ENCODE peak calls at places on chromosomes 4 and X, in nine cellular contexts. I, W, Q, S, G, U, Y, N and E are unnamed samples.

GRCh38 chr4:2290974-2291704 is 29.2 kb upstream of the MXD4 start:
- DNase-seq in I (no peak), W (peak), Q (no peak), S (no peak), G (peak), U (peak), Y (no peak), N (no peak), E (peak)

GRCh38 chr4:122633211-122633610 is 12.3 kb upstream of the IL21 start:
- DNase-seq in I (peak), W (no peak), Q (no peak), S (no peak), G (no peak), U (no peak), Y (no peak), N (peak), E (no peak)

GRCh38 chr4:52192697-52193096 is 141.6 kb downstream of the SPATA18 start:
- DNase-seq in I (peak), W (no peak), Q (no peak), S (no peak), G (no peak), U (no peak), Y (no peak), N (no peak), E (no peak)

GRCh38 chr4:7023486-7023885 is 19.7 kb upstream of the TADA2B start:
- DNase-seq in I (no peak), W (no peak), Q (no peak), S (no peak), G (no peak), U (no peak), Y (no peak), N (no peak), E (peak)

GRCh38 chr4:91028223-91028622 is 901.0 kb downstream of the CCSER1 start:
- DNase-seq in I (no peak), W (no peak), Q (no peak), S (no peak), G (no peak), U (no peak), Y (no peak), N (no peak), E (no peak)

GRCh38 chr4:88975925-88976511 is 81.0 kb downstream of the FAM13A start:
- DNase-seq in I (peak), W (no peak), Q (no peak), S (no peak), G (no peak), U (no peak), Y (no peak), N (no peak), E (no peak)

GRCh38 chr4:85829276-85830051 is 354.5 kb downstream of the ARHGAP24 start:
- DNase-seq in I (peak), W (no peak), Q (no peak), S (no peak), G (no peak), U (no peak), Y (no peak), N (peak), E (no peak)

GRCh38 chrX:3271485-3272186 is 74.8 kb downstream of the MXRA5 start:
- DNase-seq in I (peak), W (no peak), Q (no peak), S (no peak), G (no peak), U (no peak), Y (no peak), N (peak), E (no peak)

GRCh38 chr4:144649646-144650045 is 3.7 kb downstream of the HHIP start:
- DNase-seq in I (no peak), W (no peak), Q (no peak), S (no peak), G (no peak), U (no peak), Y (no peak), N (no peak), E (no peak)

GRCh38 chr4:8560265-8561047 is 19.7 kb upstream of the GPR78 start:
- DNase-seq in I (no peak), W (no peak), Q (peak), S (no peak), G (no peak), U (no peak), Y (no peak), N (no peak), E (no peak)

GRCh38 chr4:69787879-69788278 is 27.5 kb upstream of the SULT1B1 start:
- DNase-seq in I (peak), W (no peak), Q (no peak), S (no peak), G (no peak), U (no peak), Y (no peak), N (no peak), E (no peak)

GRCh38 chr4:30720656-30721352 is 635 bp downstream of the PCDH7 start:
- DNase-seq in I (peak), W (peak), Q (no peak), S (no peak), G (no peak), U (no peak), Y (peak), N (peak), E (no peak)

GRCh38 chrX:14922437-14922836 is 49.2 kb downstream of the MOSPD2 start:
- DNase-seq in I (peak), W (no peak), Q (no peak), S (no peak), G (no peak), U (no peak), Y (no peak), N (peak), E (no peak)

GRCh38 chr4:145735330-145735638 is 55.3 kb downstream of the C4orf51 start:
- DNase-seq in I (peak), W (no peak), Q (no peak), S (no peak), G (no peak), U (no peak), Y (no peak), N (peak), E (no peak)

GRCh38 chrX:13776387-13776786 is 40.5 kb downstream of the GPM6B start:
- DNase-seq in I (no peak), W (no peak), Q (no peak), S (no peak), G (no peak), U (no peak), Y (no peak), N (no peak), E (no peak)

GRCh38 chr4:176043838-176044588 is 21.6 kb upstream of the WDR17 start:
- DNase-seq in I (no peak), W (no peak), Q (no peak), S (no peak), G (no peak), U (no peak), Y (no peak), N (no peak), E (peak)

GRCh38 chr4:93764647-93765246 is 63.8 kb upstream of the ATOH1 start:
- DNase-seq in I (peak), W (no peak), Q (no peak), S (no peak), G (no peak), U (no peak), Y (no peak), N (peak), E (no peak)

GRCh38 chr4:153140294-153140693 is 63.9 kb upstream of the TRIM2 start:
- DNase-seq in I (no peak), W (no peak), Q (no peak), S (no peak), G (no peak), U (no peak), Y (no peak), N (no peak), E (no peak)